ENCODE peak calls at places on chromosome 6, in nine cellular contexts. L is midbrain, F is skeletal muscle cell, X is LHCN-M2, W is endothelial cell, A is SK-N-SH, P is activated T-cell treated with anti-CD3 and anti-CD28 coated beads for 1 hour, Y is GDM1, G is occipital lobe. V is an unnamed sample.

GRCh38 chr6:165986647-165987482 is 180.8 kb downstream of the TBXT start:
- DNase-seq in W (no peak), Y (no peak), X (no peak), A (peak; percentile 62), G (no peak), L (no peak), P (no peak), F (no peak), V (no peak)

GRCh38 chr6:31815025-31815838 is at the start of the genes HSPA1A and HSPA1L:
- DNase-seq in G (peak; percentile 91), L (peak; percentile 99), Y (peak; percentile 89), X (peak; percentile 94), P (peak; percentile 49), W (peak; percentile 84), F (peak; percentile 80), A (peak; percentile 94), V (no peak)

GRCh38 chr6:21946298-21946783 is 350.5 kb downstream of the PRL start:
- DNase-seq in L (no peak), G (no peak), Y (no peak), A (no peak), P (no peak), X (peak; percentile 97), F (peak; percentile 99), W (no peak), V (no peak)

GRCh38 chr6:118574051-118574865 is 26.2 kb downstream of the PLN start:
- DNase-seq in A (no peak), Y (no peak), G (no peak), F (no peak), L (no peak), X (peak; percentile 59), W (no peak), P (no peak), V (no peak)

GRCh38 chr6:63882208-63882607 is 246.6 kb downstream of the PHF3 start:
- DNase-seq in W (no peak), L (no peak), X (no peak), P (no peak), G (no peak), Y (no peak), A (peak; percentile 16), F (no peak), V (no peak)

GRCh38 chr6:70396796-70397729 is 16.2 kb upstream of the FAM135A start:
- DNase-seq in L (no peak), F (no peak), G (no peak), Y (no peak), W (peak; percentile 18), P (no peak), A (no peak), X (peak; percentile 12), V (no peak)

GRCh38 chr6:43491750-43492661 is 14.6 kb downstream of the TJAP1 start:
- DNase-seq in Y (no peak), X (peak; percentile 94), P (no peak), F (peak; percentile 42), W (no peak), A (peak; percentile 52), L (peak; percentile 92), G (peak; percentile 90), V (no peak)

GRCh38 chr6:157158456-157158855 is 164.9 kb downstream of the TMEM242 start:
- DNase-seq in Y (no peak), L (no peak), G (no peak), W (no peak), X (no peak), A (no peak), P (no peak), F (no peak), V (no peak)

GRCh38 chr6:159035891-159036290 is 8.9 kb downstream of the TAGAP start:
- DNase-seq in A (no peak), F (no peak), W (no peak), G (no peak), X (no peak), P (no peak), Y (no peak), L (no peak), V (no peak)

GRCh38 chr6:101396552-101397173 is 3.2 kb downstream of the GRIK2 start:
- DNase-seq in F (peak; percentile 3), L (peak; percentile 20), P (no peak), A (no peak), W (peak; percentile 78), Y (no peak), X (peak; percentile 77), G (no peak), V (peak; percentile 22)

GRCh38 chr6:89985744-89986493 is 91.7 kb downstream of the GJA10 start:
- DNase-seq in Y (no peak), A (peak; percentile 45), L (peak; percentile 69), X (peak; percentile 95), P (no peak), F (peak; percentile 96), W (no peak), G (peak; percentile 54), V (no peak)

GRCh38 chr6:138970856-138971425 is 17.1 kb downstream of the REPS1 start:
- DNase-seq in A (no peak), Y (no peak), X (peak; percentile 97), G (peak; percentile 23), L (no peak), F (peak; percentile 91), P (no peak), W (no peak), V (no peak)

GRCh38 chr6:82862543-82862942 is 203.1 kb downstream of the UBE3D start:
- DNase-seq in Y (no peak), L (no peak), W (no peak), X (peak; percentile 67), F (peak; percentile 38), G (no peak), P (no peak), A (no peak), V (no peak)

GRCh38 chr6:169051371-169051770 is 202.3 kb downstream of the THBS2 start:
- DNase-seq in G (no peak), F (no peak), X (no peak), W (no peak), Y (no peak), A (no peak), L (no peak), P (no peak), V (no peak)

GRCh38 chr6:41200296-41200900 is 551 bp downstream of the TREML2 start:
- DNase-seq in W (peak; percentile 18), P (peak; percentile 24), X (no peak), Y (peak; percentile 86), G (no peak), A (no peak), F (peak; percentile 9), L (no peak), V (peak; percentile 63)

GRCh38 chr6:157880534-157880933 is 57.5 kb downstream of the SNX9 start:
- DNase-seq in X (no peak), G (no peak), Y (no peak), P (no peak), L (no peak), W (no peak), F (no peak), A (no peak), V (no peak)

GRCh38 chr6:64074981-64075380 is 439.4 kb downstream of the PHF3 start:
- DNase-seq in F (no peak), P (no peak), G (no peak), A (peak; percentile 9), Y (no peak), X (no peak), W (no peak), L (no peak), V (no peak)

GRCh38 chr6:138719011-138719635 is 54.4 kb upstream of the CCDC28A start:
- DNase-seq in W (no peak), X (peak; percentile 41), Y (no peak), L (no peak), F (peak; percentile 30), P (no peak), A (no peak), G (no peak), V (no peak)

GRCh38 chr6:140440223-140440810 is 1065.9 kb upstream of the CITED2 start:
- DNase-seq in F (no peak), X (no peak), W (no peak), P (no peak), G (no peak), L (no peak), Y (no peak), A (no peak), V (no peak)

GRCh38 chr6:74873911-74874310 is 331.9 kb downstream of the COL12A1 start:
- DNase-seq in G (no peak), X (no peak), P (no peak), F (no peak), Y (no peak), L (no peak), A (no peak), W (no peak), V (no peak)

GRCh38 chr6:41191569-41191968 is 9.4 kb downstream of the TREML2 start:
- DNase-seq in A (peak; percentile 48), Y (no peak), X (peak; percentile 13), P (peak; percentile 12), F (no peak), G (no peak), L (no peak), W (peak; percentile 58), V (no peak)

GRCh38 chr6:132466952-132467351 is 46.0 kb downstream of the STX7 start:
- DNase-seq in A (no peak), W (no peak), X (peak; percentile 17), F (peak; percentile 66), P (no peak), Y (no peak), G (no peak), L (no peak), V (no peak)

GRCh38 chr6:143241110-143241509 is 180.4 kb downstream of the AIG1 start:
- DNase-seq in W (no peak), P (no peak), G (no peak), A (no peak), X (no peak), Y (no peak), F (peak; percentile 36), L (no peak), V (no peak)